ENCODE peak calls at places on chromosome 1, in six cellular contexts. One of them, this sample, is unnamed.

GRCh38 chr1:113809651-113810602 is 2.3 kb downstream of the RSBN1 start:
- DNase-seq in body of pancreas: peak; percentile 25
- DNase-seq in cardiac muscle cell: no peak
- DNase-seq in AG04450: no peak
- DNase-seq in GM23338: no peak
- DNase-seq in dorsolateral prefrontal cortex: no peak
- DNase-seq in this sample: no peak

GRCh38 chr1:24673336-24673735 is 30.2 kb downstream of the SRRM1 start:
- DNase-seq in cardiac muscle cell: no peak
- DNase-seq in body of pancreas: no peak
- DNase-seq in dorsolateral prefrontal cortex: no peak
- DNase-seq in AG04450: no peak
- DNase-seq in GM23338: no peak
- DNase-seq in this sample: peak; percentile 40

GRCh38 chr1:153880962-153881361 is 41.8 kb downstream of the GATAD2B start:
- DNase-seq in dorsolateral prefrontal cortex: peak; percentile 90
- DNase-seq in AG04450: peak; percentile 96
- DNase-seq in GM23338: no peak
- DNase-seq in body of pancreas: peak; percentile 83
- DNase-seq in cardiac muscle cell: peak; percentile 96
- DNase-seq in this sample: peak; percentile 97

GRCh38 chr1:67256291-67257172 is 51.1 kb upstream of the IL12RB2 start:
- DNase-seq in dorsolateral prefrontal cortex: no peak
- DNase-seq in GM23338: no peak
- DNase-seq in AG04450: no peak
- DNase-seq in cardiac muscle cell: peak; percentile 42
- DNase-seq in body of pancreas: peak; percentile 2
- DNase-seq in this sample: no peak

GRCh38 chr1:220430059-220430458 is 97.9 kb upstream of the MARK1 start:
- DNase-seq in AG04450: no peak
- DNase-seq in GM23338: peak; percentile 68
- DNase-seq in body of pancreas: no peak
- DNase-seq in dorsolateral prefrontal cortex: no peak
- DNase-seq in cardiac muscle cell: peak; percentile 9
- DNase-seq in this sample: no peak

GRCh38 chr1:233406339-233406960 is 78.9 kb downstream of the MAP3K21 start:
- DNase-seq in AG04450: no peak
- DNase-seq in GM23338: no peak
- DNase-seq in cardiac muscle cell: no peak
- DNase-seq in body of pancreas: no peak
- DNase-seq in dorsolateral prefrontal cortex: no peak
- DNase-seq in this sample: no peak

GRCh38 chr1:74534241-74534640 is 21.8 kb upstream of the LRRC53 start:
- DNase-seq in GM23338: no peak
- DNase-seq in cardiac muscle cell: no peak
- DNase-seq in body of pancreas: no peak
- DNase-seq in dorsolateral prefrontal cortex: no peak
- DNase-seq in AG04450: no peak
- DNase-seq in this sample: no peak

GRCh38 chr1:25922633-25923567 is 16.7 kb upstream of the STMN1 start:
- DNase-seq in GM23338: peak; percentile 83
- DNase-seq in cardiac muscle cell: peak; percentile 29
- DNase-seq in AG04450: no peak
- DNase-seq in dorsolateral prefrontal cortex: peak; percentile 75
- DNase-seq in body of pancreas: peak; percentile 48
- DNase-seq in this sample: peak; percentile 5

GRCh38 chr1:203349757-203350522 is 982 bp downstream of the FMOD start:
- DNase-seq in dorsolateral prefrontal cortex: peak; percentile 65
- DNase-seq in cardiac muscle cell: peak; percentile 34
- DNase-seq in AG04450: no peak
- DNase-seq in body of pancreas: no peak
- DNase-seq in GM23338: no peak
- DNase-seq in this sample: no peak

GRCh38 chr1:240766831-240767230 is 154.9 kb upstream of the GREM2 start:
- DNase-seq in body of pancreas: no peak
- DNase-seq in dorsolateral prefrontal cortex: no peak
- DNase-seq in GM23338: no peak
- DNase-seq in cardiac muscle cell: no peak
- DNase-seq in AG04450: peak; percentile 21
- DNase-seq in this sample: peak; percentile 19

GRCh38 chr1:222643603-222643936 is 25.7 kb downstream of the MIA3 start:
- DNase-seq in cardiac muscle cell: no peak
- DNase-seq in dorsolateral prefrontal cortex: no peak
- DNase-seq in GM23338: no peak
- DNase-seq in body of pancreas: no peak
- DNase-seq in AG04450: no peak
- DNase-seq in this sample: no peak

GRCh38 chr1:211548321-211549091 is 30.5 kb downstream of the SLC30A1 start:
- DNase-seq in GM23338: peak; percentile 35
- DNase-seq in dorsolateral prefrontal cortex: no peak
- DNase-seq in cardiac muscle cell: no peak
- DNase-seq in AG04450: no peak
- DNase-seq in body of pancreas: no peak
- DNase-seq in this sample: no peak

GRCh38 chr1:33468559-33468958 is 3.9 kb upstream of the ZSCAN20 start:
- DNase-seq in AG04450: no peak
- DNase-seq in dorsolateral prefrontal cortex: no peak
- DNase-seq in GM23338: no peak
- DNase-seq in body of pancreas: no peak
- DNase-seq in cardiac muscle cell: no peak
- DNase-seq in this sample: peak; percentile 32

GRCh38 chr1:158196461-158196860 is 15.8 kb downstream of the CD1D start:
- DNase-seq in GM23338: no peak
- DNase-seq in cardiac muscle cell: no peak
- DNase-seq in body of pancreas: no peak
- DNase-seq in AG04450: no peak
- DNase-seq in dorsolateral prefrontal cortex: no peak
- DNase-seq in this sample: no peak

GRCh38 chr1:115281143-115281542 is 56.9 kb downstream of the NGF start:
- DNase-seq in AG04450: no peak
- DNase-seq in GM23338: no peak
- DNase-seq in body of pancreas: no peak
- DNase-seq in dorsolateral prefrontal cortex: no peak
- DNase-seq in cardiac muscle cell: no peak
- DNase-seq in this sample: no peak

GRCh38 chr1:46171351-46171750 is 3.5 kb upstream of the TSPAN1 start:
- DNase-seq in AG04450: no peak
- DNase-seq in cardiac muscle cell: no peak
- DNase-seq in GM23338: no peak
- DNase-seq in dorsolateral prefrontal cortex: no peak
- DNase-seq in body of pancreas: no peak
- DNase-seq in this sample: no peak

DNA sequence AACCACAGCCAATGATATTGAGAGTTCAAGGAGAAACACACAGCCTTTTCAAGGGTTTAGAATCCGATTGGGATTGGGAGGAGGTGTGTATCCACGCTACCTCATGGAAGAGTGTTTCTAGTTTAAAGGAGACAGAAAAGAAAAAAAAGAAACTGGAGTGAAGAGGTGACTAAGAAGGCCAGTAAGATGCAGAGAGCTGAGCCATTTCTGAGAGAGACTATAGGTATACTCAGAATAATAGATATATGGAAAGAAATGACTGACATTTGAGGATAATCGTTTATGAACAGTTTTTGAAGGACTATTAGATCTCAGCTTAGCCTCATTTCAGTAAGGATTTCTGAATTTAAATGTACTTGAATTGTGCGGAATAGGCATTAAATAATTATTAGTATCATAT is 42.8 kb downstream of the LRRC8C start:
- DNase-seq in dorsolateral prefrontal cortex: no peak
- DNase-seq in body of pancreas: no peak
- DNase-seq in cardiac muscle cell: no peak
- DNase-seq in AG04450: no peak
- DNase-seq in GM23338: no peak
- DNase-seq in this sample: no peak
- H3K27ac ChIP-seq in dorsolateral prefrontal cortex: no peak overlapping the region
- H3K27ac ChIP-seq in body of pancreas: no peak overlapping the region
- H3K27ac ChIP-seq in cardiac muscle cell: no peak overlapping the region
- H3K27ac ChIP-seq in AG04450: no peak overlapping the region
- H3K27ac ChIP-seq in GM23338: no peak overlapping the region
- H3K27ac ChIP-seq in this sample: no peak overlapping the region

DNA sequence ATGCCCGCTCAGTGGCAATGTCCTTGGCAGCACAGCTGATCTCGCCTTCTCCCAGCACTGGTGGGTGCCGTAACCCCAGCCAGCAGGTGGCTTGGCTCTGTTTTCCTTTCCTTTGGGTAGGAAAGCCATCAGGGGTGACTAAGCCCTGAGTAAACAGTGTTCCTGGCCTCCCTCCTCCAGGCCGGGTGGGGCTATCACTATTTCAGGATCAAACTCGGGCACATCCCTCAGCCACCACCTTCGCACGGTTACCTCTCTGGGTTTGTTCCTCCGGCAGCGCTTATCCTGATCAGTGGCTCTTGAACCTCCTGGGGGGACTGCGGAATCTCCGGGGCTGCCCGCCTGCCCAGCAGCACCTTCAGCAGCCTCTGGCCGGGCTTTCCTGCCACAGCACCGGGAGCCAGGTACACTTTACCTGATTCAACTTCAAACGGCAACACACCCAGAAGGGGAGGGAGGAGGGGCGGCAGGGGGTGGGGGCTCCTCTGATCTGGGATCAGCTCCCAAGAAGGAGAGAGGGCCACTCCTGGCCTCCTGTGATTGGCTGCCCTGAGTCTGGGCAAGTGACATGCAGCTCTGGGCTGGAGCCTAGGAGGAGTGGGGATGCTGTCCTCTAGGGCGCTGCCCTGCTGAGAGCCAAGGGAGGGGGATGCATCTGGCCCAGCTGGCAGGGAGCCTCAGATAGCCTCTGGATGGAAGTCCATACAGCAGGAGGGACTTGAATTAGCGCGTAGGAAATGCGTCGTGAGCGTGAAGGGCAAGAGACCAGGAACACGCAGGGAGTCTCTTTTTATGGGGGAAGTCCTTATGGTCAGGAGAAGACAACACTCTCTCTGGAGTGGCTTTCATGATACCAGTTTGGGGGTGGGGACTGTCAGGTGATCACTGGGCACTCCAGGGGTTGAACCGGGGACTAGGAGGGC is at the start of gene ASCL5:
- DNase-seq in AG04450: no peak
- DNase-seq in cardiac muscle cell: no peak
- DNase-seq in GM23338: peak; percentile 68
- DNase-seq in body of pancreas: peak; percentile 90
- DNase-seq in dorsolateral prefrontal cortex: no peak
- DNase-seq in this sample: peak; percentile 43
- TF ChIP-seq CTCF in AG04450: peak; percentile 8
- TF ChIP-seq CTCF in cardiac muscle cell: no peak
- TF ChIP-seq CTCF in GM23338: no peak
- TF ChIP-seq CTCF in body of pancreas: no peak
- TF ChIP-seq CTCF in dorsolateral prefrontal cortex: no peak
- TF ChIP-seq CTCF in this sample: peak; percentile 39

DNA sequence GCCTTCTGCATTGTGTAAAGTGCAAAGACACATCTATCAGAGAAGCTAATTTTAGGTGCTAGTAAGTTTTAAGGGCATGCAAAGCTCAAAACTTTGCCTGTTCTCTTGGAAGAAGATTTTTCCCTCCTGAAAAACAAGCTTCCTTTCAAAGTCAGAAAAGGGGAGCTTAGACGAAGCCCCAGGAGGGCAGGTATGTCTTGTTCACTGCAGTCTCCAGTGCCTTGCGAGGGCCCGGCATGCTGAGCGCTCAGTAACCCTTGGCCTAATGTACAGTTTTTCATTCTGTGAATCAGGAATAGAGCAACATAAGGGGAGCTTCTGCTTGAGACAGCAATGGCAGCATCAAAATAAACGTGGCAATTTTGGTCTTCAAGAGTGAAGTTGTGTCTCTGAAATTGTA is 35.0 kb downstream of the GALNT2 start:
- DNase-seq in body of pancreas: no peak
- DNase-seq in GM23338: peak; percentile 43
- DNase-seq in dorsolateral prefrontal cortex: no peak
- DNase-seq in cardiac muscle cell: no peak
- DNase-seq in AG04450: no peak
- DNase-seq in this sample: no peak
- H3K4me3 ChIP-seq in body of pancreas: no peak overlapping the region
- H3K4me3 ChIP-seq in GM23338: no peak overlapping the region
- H3K4me3 ChIP-seq in dorsolateral prefrontal cortex: no peak overlapping the region
- H3K4me3 ChIP-seq in cardiac muscle cell: no peak overlapping the region
- H3K4me3 ChIP-seq in AG04450: no peak overlapping the region
- H3K4me3 ChIP-seq in this sample: no peak overlapping the region

GRCh38 chr1:231395996-231396385 is 26.1 kb downstream of the EGLN1 start:
- DNase-seq in cardiac muscle cell: no peak
- DNase-seq in AG04450: no peak
- DNase-seq in dorsolateral prefrontal cortex: no peak
- DNase-seq in body of pancreas: no peak
- DNase-seq in GM23338: no peak
- DNase-seq in this sample: no peak

GRCh38 chr1:231397882-231398671 is 24.0 kb downstream of the EGLN1 start:
- DNase-seq in GM23338: no peak
- DNase-seq in cardiac muscle cell: no peak
- DNase-seq in body of pancreas: no peak
- DNase-seq in AG04450: no peak
- DNase-seq in dorsolateral prefrontal cortex: no peak
- DNase-seq in this sample: no peak

GRCh38 chr1:231396643-231397042 is 25.4 kb downstream of the EGLN1 start:
- DNase-seq in AG04450: no peak
- DNase-seq in GM23338: no peak
- DNase-seq in cardiac muscle cell: no peak
- DNase-seq in body of pancreas: no peak
- DNase-seq in dorsolateral prefrontal cortex: no peak
- DNase-seq in this sample: no peak

GRCh38 chr1:231393668-231394067 is 28.4 kb downstream of the EGLN1 start:
- DNase-seq in cardiac muscle cell: peak; percentile 47
- DNase-seq in GM23338: no peak
- DNase-seq in dorsolateral prefrontal cortex: no peak
- DNase-seq in body of pancreas: no peak
- DNase-seq in AG04450: no peak
- DNase-seq in this sample: no peak

DNA sequence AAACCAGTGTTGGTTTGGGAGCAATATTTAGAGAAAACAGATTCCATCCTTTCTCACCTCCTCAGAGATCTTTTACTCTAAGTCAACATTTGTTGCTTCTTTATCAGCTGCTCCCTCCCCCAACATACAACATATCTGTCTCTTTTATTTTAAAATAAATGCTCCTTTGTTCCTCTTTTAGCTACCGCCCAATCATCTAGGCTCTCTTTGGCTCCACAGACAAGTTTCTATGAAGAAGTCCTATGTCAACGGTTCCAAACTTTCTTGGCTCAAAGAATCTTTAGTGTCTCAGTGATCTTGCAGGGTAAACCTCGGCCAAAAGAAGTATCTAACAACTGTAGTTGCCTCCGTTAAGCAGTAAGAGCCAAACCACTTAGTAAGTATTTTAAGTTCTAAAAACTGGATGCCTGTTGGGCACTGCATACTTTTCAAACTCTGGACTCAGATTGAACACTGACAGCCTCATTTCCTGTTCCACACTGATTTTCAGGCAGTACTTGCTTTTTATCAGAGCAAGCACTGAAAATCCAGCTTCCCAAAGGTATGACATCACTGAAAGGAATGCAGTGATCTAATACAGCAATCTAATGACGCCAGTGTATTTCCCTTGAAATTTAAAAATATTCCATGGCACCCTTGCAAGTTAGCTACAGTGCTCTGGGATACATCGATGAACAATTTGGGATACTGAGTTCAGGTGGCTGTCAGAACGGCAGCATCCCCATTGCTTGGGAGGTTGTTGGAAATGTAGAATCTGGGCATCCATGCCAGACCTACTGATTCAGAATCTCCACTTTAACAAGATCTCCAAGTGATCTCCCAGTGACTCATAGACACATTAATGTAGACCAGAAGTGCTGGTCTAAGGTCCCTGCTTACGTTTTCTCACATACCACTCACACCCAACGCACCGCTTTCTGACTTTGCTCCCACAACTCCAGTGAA is 26.8 kb downstream of the EGLN1 start:
- DNase-seq in body of pancreas: peak; percentile 51
- DNase-seq in cardiac muscle cell: peak; percentile 97
- DNase-seq in GM23338: no peak
- DNase-seq in AG04450: peak; percentile 82
- DNase-seq in dorsolateral prefrontal cortex: no peak
- DNase-seq in this sample: peak; percentile 94
- H3K27ac ChIP-seq in body of pancreas: peak overlapping the region; percentile 68
- H3K27ac ChIP-seq in cardiac muscle cell: peak overlapping the region; percentile 85
- H3K27ac ChIP-seq in GM23338: no peak overlapping the region
- H3K27ac ChIP-seq in AG04450: peak overlapping the region; percentile 91
- H3K27ac ChIP-seq in dorsolateral prefrontal cortex: no peak overlapping the region
- H3K27ac ChIP-seq in this sample: peak overlapping the region; percentile 96

This sample was measured in brain microvascular endothelial cell.